ENCODE peak calls at places on chromosomes 6 and 20, in ten cellular contexts. W is Peyer's patch, H is psoas muscle, C is progenitor cell of endocrine pancreas, B is Kasumi-1, N is GM19239, I is NCI-H748 treated with DMSO at 0.1 percent for 48 hours, F is NCI-H774, V is neural crest cell, T is AG04450. E is an unnamed sample.

GRCh38 chr6:7214400-7214940 is 98.5 kb downstream of the SSR1 start:
- DNase-seq in T (no peak), C (no peak), B (no peak), F (no peak), N (no peak), W (no peak), I (no peak), V (no peak), H (no peak), E (no peak)

GRCh38 chr6:135162678-135163439 is 18.2 kb upstream of the MYB start:
- DNase-seq in W (peak; percentile 69), C (peak; percentile 34), B (peak; percentile 22), T (no peak), F (peak; percentile 7), V (peak; percentile 62), N (no peak), H (peak; percentile 21), I (no peak), E (no peak)

GRCh38 chr6:85431271-85431670 is 18.6 kb upstream of the NT5E start:
- DNase-seq in N (no peak), V (no peak), F (no peak), H (no peak), W (no peak), T (no peak), C (no peak), B (peak; percentile 42), I (no peak), E (no peak)

GRCh38 chr6:122014961-122015360 is 384.5 kb upstream of the HSF2 start:
- DNase-seq in B (no peak), V (no peak), H (no peak), F (no peak), N (no peak), T (peak; percentile 68), W (no peak), C (no peak), I (no peak), E (no peak)

GRCh38 chr6:82567621-82568020 is 204.0 kb downstream of the TPBG start:
- DNase-seq in I (no peak), T (no peak), W (no peak), C (no peak), N (no peak), B (no peak), F (no peak), H (no peak), V (no peak), E (no peak)

GRCh38 chr6:65760285-65760684 is 53.3 kb upstream of the EYS start:
- DNase-seq in H (no peak), B (no peak), W (no peak), N (no peak), T (no peak), I (no peak), V (no peak), F (no peak), C (no peak), E (no peak)

GRCh38 chr6:18387061-18387721 is at the start of gene RNF144B:
- DNase-seq in H (peak; percentile 81), N (peak; percentile 20), W (peak; percentile 95), V (peak; percentile 49), T (no peak), B (peak; percentile 83), F (peak; percentile 85), I (peak; percentile 88), C (peak; percentile 55), E (no peak)

GRCh38 chr20:44422083-44422482 is 53.6 kb upstream of the TTPAL start:
- DNase-seq in C (no peak), B (no peak), F (no peak), W (peak; percentile 81), I (no peak), T (no peak), H (no peak), N (no peak), V (no peak), E (no peak)

GRCh38 chr20:46293084-46293483 is 15.2 kb downstream of the CDH22 start:
- DNase-seq in H (no peak), I (no peak), F (no peak), N (no peak), T (peak; percentile 1), W (no peak), V (no peak), C (peak; percentile 25), B (peak; percentile 59), E (no peak)

GRCh38 chr20:10228330-10228729 is 9.7 kb downstream of the SNAP25 start:
- DNase-seq in C (no peak), V (no peak), B (no peak), H (no peak), T (no peak), N (no peak), W (no peak), I (peak; percentile 91), F (peak; percentile 51), E (no peak)

GRCh38 chr6:43758617-43759050 is 11.4 kb upstream of the VEGFA start:
- DNase-seq in N (no peak), B (no peak), W (no peak), T (no peak), V (peak; percentile 38), F (no peak), I (peak; percentile 21), H (no peak), C (peak; percentile 33), E (no peak)

GRCh38 chr20:24766826-24767622 is 182.0 kb upstream of the CST7 start:
- DNase-seq in H (no peak), V (no peak), W (no peak), C (no peak), T (no peak), N (no peak), B (no peak), F (no peak), I (no peak), E (no peak)

GRCh38 chr6:43873806-43874714 is 104.0 kb downstream of the VEGFA start:
- DNase-seq in W (no peak), H (no peak), C (peak; percentile 41), I (peak; percentile 95), V (no peak), N (no peak), T (no peak), B (no peak), F (peak; percentile 61), E (no peak)

E was measured in brain pericyte.